ENCODE peak calls at places on chromosomes 1 and 21, in four cellular contexts. T, J, D and L are unnamed samples.

GRCh38 chr1:109623601-109624161 is 4.0 kb downstream of the AMPD2 start:
- DNase-seq in T (no peak), J (no peak), D (no peak), L (no peak)

GRCh38 chr21:45454924-45455315 is 50.0 kb downstream of the COL18A1 start:
- DNase-seq in T (no peak), J (no peak), D (no peak), L (no peak)

GRCh38 chr1:209881271-209882018 is 53.7 kb downstream of the UTP25 start:
- DNase-seq in T (no peak), J (no peak), D (no peak), L (no peak)

GRCh38 chr21:44325386-44326271 is 13.6 kb downstream of the CFAP410 start:
- DNase-seq in T (no peak), J (no peak), D (no peak), L (no peak)

GRCh38 chr1:40247655-40248054 is at the start of gene TMCO2:
- DNase-seq in T (no peak), J (no peak), D (peak), L (no peak)

GRCh38 chr1:87918398-87918797 is 589.7 kb downstream of the LMO4 start:
- DNase-seq in T (no peak), J (no peak), D (no peak), L (no peak)

GRCh38 chr1:209597496-209597895 is 14.0 kb downstream of the CAMK1G start:
- DNase-seq in T (no peak), J (no peak), D (no peak), L (no peak)

GRCh38 chr1:66778266-66778665 is 22.8 kb downstream of the INSL5 start:
- DNase-seq in T (no peak), J (no peak), D (no peak), L (no peak)

GRCh38 chr1:46549697-46550681 is 1.5 kb downstream of the KNCN start:
- DNase-seq in T (no peak), J (no peak), D (peak), L (no peak)

GRCh38 chr1:20710450-20711284 is 7.1 kb downstream of the KIF17 start:
- DNase-seq in T (no peak), J (no peak), D (no peak), L (no peak)

GRCh38 chr1:21436488-21437340 is 3.2 kb upstream of the NBPF3 start:
- DNase-seq in T (no peak), J (no peak), D (no peak), L (no peak)

GRCh38 chr1:1910033-1910465 is 5.0 kb upstream of the CALML6 start:
- DNase-seq in T (no peak), J (no peak), D (no peak), L (no peak)

GRCh38 chr1:201634261-201634660 is 95.3 kb downstream of the NAV1 start:
- DNase-seq in T (no peak), J (no peak), D (no peak), L (no peak)

GRCh38 chr1:236280438-236281285 is 1.1 kb downstream of the ERO1B start:
- DNase-seq in T (no peak), J (no peak), D (no peak), L (no peak)

GRCh38 chr1:99808391-99809115 is 41.6 kb upstream of the AGL start:
- DNase-seq in T (peak), J (peak), D (peak), L (peak)

GRCh38 chr1:43673261-43673660 is 23.3 kb downstream of the KDM4A start:
- DNase-seq in T (no peak), J (no peak), D (no peak), L (no peak)

GRCh38 chr1:43671626-43672330 is 21.8 kb downstream of the KDM4A start:
- DNase-seq in T (no peak), J (no peak), D (no peak), L (no peak)

GRCh38 chr1:43669878-43670277 is 19.9 kb downstream of the KDM4A start:
- DNase-seq in T (no peak), J (no peak), D (no peak), L (no peak)

GRCh38 chr1:43668956-43669355 is 19.0 kb downstream of the KDM4A start:
- DNase-seq in T (no peak), J (no peak), D (no peak), L (no peak)

GRCh38 chr1:43671193-43671592 is 21.2 kb downstream of the KDM4A start:
- DNase-seq in T (no peak), J (no peak), D (no peak), L (no peak)
- H3K9ac ChIP-seq in T (no peak), J (no peak), D (no peak), L (no peak)

GRCh38 chr21:17498586-17498985 is 14.3 kb upstream of the CXADR start:
- DNase-seq in T (no peak), J (no peak), D (no peak), L (no peak)

GRCh38 chr21:17495680-17496079 is 17.2 kb upstream of the CXADR start:
- DNase-seq in T (no peak), J (no peak), D (peak), L (no peak)

GRCh38 chr21:17497345-17497744 is 15.5 kb upstream of the CXADR start:
- DNase-seq in T (no peak), J (no peak), D (peak), L (no peak)

GRCh38 chr21:17506936-17507335 is 5.9 kb upstream of the CXADR start:
- DNase-seq in T (no peak), J (no peak), D (no peak), L (no peak)

GRCh38 chr21:17501107-17502006 is 11.5 kb upstream of the CXADR start:
- DNase-seq in T (no peak), J (no peak), D (peak), L (no peak)
- TF ChIP-seq SUZ12 in T (no peak), J (no peak), D (no peak), L (no peak)

DNA sequence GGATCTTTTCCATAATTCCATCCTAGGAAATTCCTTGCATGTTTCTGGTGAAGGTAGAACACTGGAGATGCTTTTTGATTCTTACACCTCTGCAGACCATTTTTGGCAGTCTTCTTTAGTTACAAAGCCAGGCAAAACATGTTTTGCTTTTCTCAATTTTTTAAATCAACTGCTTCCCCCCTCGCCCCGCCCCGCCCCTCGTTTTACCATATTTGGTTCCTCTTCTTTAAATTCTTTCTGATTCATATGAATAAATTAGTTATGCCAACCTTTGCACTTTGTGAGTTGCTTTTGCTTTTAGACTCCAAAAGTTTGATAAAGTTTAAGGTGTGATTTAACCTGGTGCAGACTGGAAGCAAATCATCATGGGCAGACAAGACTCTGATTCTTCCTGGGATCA is 78.8 kb upstream of the AK4 start:
- DNase-seq in T (no peak), J (no peak), D (no peak), L (no peak)
- H3K4me3 ChIP-seq in T (no peak), J (peak), D (peak), L (no peak)

GRCh38 chr1:59901770-59902388 is 24.7 kb downstream of the CYP2J2 start:
- DNase-seq in T (no peak), J (no peak), D (no peak), L (no peak)

GRCh38 chr1:59900640-59901039 is 25.9 kb downstream of the CYP2J2 start:
- DNase-seq in T (no peak), J (no peak), D (no peak), L (peak)

GRCh38 chr1:59898927-59899326 is 27.6 kb downstream of the CYP2J2 start:
- DNase-seq in T (no peak), J (no peak), D (no peak), L (no peak)

GRCh38 chr1:59908084-59908483 is 18.5 kb downstream of the CYP2J2 start:
- DNase-seq in T (no peak), J (no peak), D (no peak), L (no peak)

GRCh38 chr1:59903136-59903754 is 23.3 kb downstream of the CYP2J2 start:
- DNase-seq in T (no peak), J (no peak), D (peak), L (peak)
- H3K9ac ChIP-seq in T (no peak), J (no peak), D (no peak), L (no peak)

DNA sequence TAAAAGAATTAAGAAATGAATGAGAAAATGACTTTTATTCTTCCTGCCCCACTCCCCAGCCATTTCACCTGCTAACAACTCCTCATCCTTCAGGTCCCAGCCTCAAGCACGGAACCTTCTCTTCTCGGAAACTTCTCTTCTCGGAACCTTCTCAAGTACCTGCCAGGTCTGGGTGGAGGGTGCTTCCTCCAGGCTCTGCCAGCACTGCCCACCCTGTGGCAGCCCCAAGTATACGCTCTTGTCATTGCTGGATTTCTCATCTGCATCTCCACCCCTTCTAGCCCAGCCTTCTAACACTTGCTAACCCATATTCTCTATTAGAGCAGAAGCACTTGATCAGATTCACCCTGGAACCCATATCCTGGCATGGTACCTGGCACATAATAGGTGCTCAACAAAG is 3.9 kb upstream of the IFFO2 start:
- DNase-seq in T (no peak), J (no peak), D (no peak), L (no peak)
- TF ChIP-seq SUZ12 in T (no peak), J (no peak), D (no peak), L (no peak)